ENCODE peak calls at places on chromosomes 6 and 20, in four cellular contexts. W, R, C and P are unnamed samples.

GRCh38 chr20:955656-956055 is 39.5 kb upstream of the ANGPT4 start:
- DNase-seq in R (no peak), W (no peak), C (no peak), P (no peak)

GRCh38 chr6:53899512-53899911 is 104.7 kb downstream of the LRRC1 start:
- DNase-seq in C (no peak), R (no peak), W (no peak), P (no peak)

GRCh38 chr6:163417595-163417994 is 3.1 kb downstream of the QKI start:
- DNase-seq in W (no peak), C (no peak), R (no peak), P (no peak)

GRCh38 chr20:19834783-19835182 is 76.7 kb downstream of the RIN2 start:
- DNase-seq in W (no peak), R (no peak), C (no peak), P (no peak)

GRCh38 chr6:32931211-32931610 is 9.6 kb downstream of the HLA-DMB start:
- DNase-seq in C (no peak), W (no peak), R (no peak), P (no peak)

GRCh38 chr6:19812512-19813119 is 24.6 kb upstream of the ID4 start:
- DNase-seq in W (no peak), C (no peak), R (peak), P (no peak)

GRCh38 chr20:58708246-58708931 is 15.8 kb downstream of the NPEPL1 start:
- DNase-seq in C (no peak), R (no peak), W (no peak), P (no peak)

GRCh38 chr20:16201191-16201590 is 372.1 kb downstream of the KIF16B start:
- DNase-seq in C (no peak), R (no peak), W (no peak), P (no peak)

GRCh38 chr20:36149469-36149868 is 5.1 kb upstream of the EPB41L1 start:
- DNase-seq in R (no peak), C (no peak), W (no peak), P (no peak)

GRCh38 chr6:64703922-64704321 is 1003.1 kb downstream of the EYS start:
- DNase-seq in R (no peak), C (no peak), W (no peak), P (no peak)

GRCh38 chr20:44154521-44155001 is 32.4 kb downstream of the JPH2 start:
- DNase-seq in R (no peak), C (no peak), W (no peak), P (no peak)

GRCh38 chr20:4483481-4483880 is 238.2 kb upstream of the PRND start:
- DNase-seq in R (no peak), C (no peak), W (no peak), P (no peak)

GRCh38 chr6:33641144-33641543 is 20.0 kb downstream of the ITPR3 start:
- DNase-seq in R (no peak), W (no peak), C (no peak), P (no peak)

GRCh38 chr20:35663516-35663812 is 1.2 kb downstream of the CPNE1 start:
- DNase-seq in R (no peak), C (no peak), W (no peak), P (no peak)

GRCh38 chr20:63061701-63062100 is 54.9 kb upstream of the BHLHE23 start:
- DNase-seq in C (no peak), R (no peak), W (no peak), P (no peak)

GRCh38 chr20:51560042-51560441 is 17.5 kb upstream of the NFATC2 start:
- DNase-seq in R (no peak), C (no peak), W (no peak), P (no peak)
- H3K4me3 ChIP-seq in R (no peak), C (no peak), W (no peak), P (no peak)

DNA sequence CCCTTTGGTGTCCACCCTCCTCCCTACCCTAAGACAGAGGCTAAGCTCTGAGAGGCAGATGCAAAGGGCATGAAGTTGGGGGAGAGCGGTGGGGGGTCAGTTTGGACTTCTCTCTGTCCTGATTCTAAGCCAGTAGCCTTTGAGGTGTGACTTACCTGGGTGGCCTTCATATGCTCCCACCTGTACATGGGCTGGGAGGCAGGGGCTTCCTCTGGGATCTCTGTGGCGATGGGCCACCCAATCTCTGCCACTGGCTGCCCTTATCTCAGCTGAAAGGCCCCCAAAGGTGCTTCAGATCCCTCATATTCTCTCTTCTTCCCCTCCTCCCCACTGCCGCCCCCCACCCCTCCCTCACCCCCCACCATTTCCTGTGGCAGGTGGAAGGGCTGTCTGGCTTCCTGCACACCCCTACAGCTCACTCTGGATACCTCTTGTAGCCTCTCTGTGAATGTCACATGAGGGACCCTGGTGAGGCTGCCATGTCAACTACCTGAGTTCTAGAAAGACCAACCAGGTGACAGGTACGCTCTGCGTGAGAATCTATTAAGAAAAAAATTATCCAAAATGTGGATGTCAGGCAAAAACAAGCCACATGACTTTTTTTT is 34.0 kb downstream of the PNLDC1 start:
- DNase-seq in W (no peak), C (no peak), R (no peak), P (no peak)
- H3K9ac ChIP-seq in W (no peak), C (no peak), R (no peak), P (no peak)

GRCh38 chr20:61582196-61582923 is 330.3 kb downstream of the CDH4 start:
- DNase-seq in C (no peak), R (no peak), W (no peak), P (no peak)

GRCh38 chr20:61580958-61581824 is 329.1 kb downstream of the CDH4 start:
- DNase-seq in R (peak), W (no peak), C (no peak), P (no peak)

GRCh38 chr20:61579908-61580307 is 327.8 kb downstream of the CDH4 start:
- DNase-seq in W (no peak), C (no peak), R (peak), P (no peak)

GRCh38 chr20:61583356-61583755 is 331.3 kb downstream of the CDH4 start:
- DNase-seq in R (no peak), C (no peak), W (no peak), P (no peak)

GRCh38 chr20:61581825-61582188 is 329.7 kb downstream of the CDH4 start:
- DNase-seq in C (no peak), R (no peak), W (no peak), P (no peak)
- TF ChIP-seq SUZ12 in C (no peak), R (no peak), W (no peak), P (no peak)

GRCh38 chr6:28720357-28721231 is 194.9 kb downstream of the GPX5 start:
- DNase-seq in C (no peak), R (no peak), W (no peak), P (no peak)

GRCh38 chr6:28725274-28725809 is 198.4 kb downstream of the TRIM27 start:
- DNase-seq in C (no peak), R (no peak), W (no peak), P (no peak)

GRCh38 chr6:28721372-28721771 is 195.7 kb downstream of the GPX5 start:
- DNase-seq in R (no peak), W (no peak), C (no peak), P (no peak)

GRCh38 chr6:28724395-28724794 is 198.7 kb downstream of the GPX5 start:
- DNase-seq in W (no peak), R (no peak), C (no peak), P (no peak)

DNA sequence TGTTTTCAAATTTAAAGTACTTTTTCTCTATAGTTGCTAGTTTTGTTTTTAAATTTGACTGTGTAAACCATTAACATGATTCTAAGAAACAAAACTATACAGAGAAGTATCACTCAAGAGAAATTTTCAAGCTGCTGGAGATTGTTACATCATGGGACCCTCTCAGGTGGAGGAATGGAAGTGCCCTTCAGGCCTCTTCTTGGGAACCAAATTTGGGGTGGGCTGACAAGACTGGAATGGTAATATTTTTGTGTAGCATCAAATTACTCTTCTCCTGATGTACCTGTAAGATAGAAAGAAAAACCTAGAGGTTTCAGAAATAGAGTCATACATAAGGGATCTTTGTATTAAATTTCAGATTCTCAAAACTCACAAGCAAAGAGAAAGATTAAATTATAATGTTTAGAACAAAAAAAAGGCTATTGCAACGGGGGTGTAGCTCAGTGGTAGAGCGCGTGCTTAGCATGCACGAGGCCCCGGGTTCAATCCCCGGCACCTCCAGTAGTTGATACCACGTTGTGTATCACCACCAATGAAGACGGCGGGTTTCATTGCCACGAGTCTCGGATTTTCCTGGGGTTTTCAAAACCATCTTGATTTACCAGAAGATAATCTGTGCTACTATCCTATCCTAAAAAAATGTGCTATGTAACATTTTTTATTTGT is 193.7 kb downstream of the GPX5 start:
- DNase-seq in W (no peak), R (peak), C (no peak), P (no peak)
- H3K4me3 ChIP-seq in W (no peak), R (no peak), C (no peak), P (no peak)

GRCh38 chr6:5025911-5026819 is 22.3 kb upstream of the RPP40 start:
- DNase-seq in R (peak), C (no peak), W (no peak), P (no peak)
- H3K9ac ChIP-seq in R (peak), C (no peak), W (peak), P (peak)

GRCh38 chr6:105428342-105428957 is 25.6 kb upstream of the PREP start:
- DNase-seq in R (peak), W (no peak), C (no peak), P (no peak)
- TF ChIP-seq SUZ12 in R (no peak), W (no peak), C (no peak), P (no peak)

GRCh38 chr6:27747637-27748036 is 164.6 kb downstream of the OR2B2 start:
- DNase-seq in W (no peak), R (no peak), C (no peak), P (no peak)
- H3K4me3 ChIP-seq in W (no peak), R (no peak), C (no peak), P (no peak)

GRCh38 chr6:165090206-165090605 is 219.2 kb downstream of the C6orf118 start:
- DNase-seq in W (no peak), R (no peak), C (no peak), P (no peak)
- H3K9ac ChIP-seq in W (no peak), R (no peak), C (no peak), P (no peak)